ENCODE peak calls at places on chromosomes 5 and 9, in four cellular contexts. H is tibial nerve, T is sigmoid colon, M is fibroblast of lung. I is an unnamed sample.

GRCh38 chr5:54243483-54244080 is 66.8 kb downstream of the ARL15 start:
- DNase-seq in H (peak; percentile 59), T (no peak), M (peak; percentile 22), I (no peak)

GRCh38 chr9:4238522-4238921 is 61.3 kb downstream of the GLIS3 start:
- DNase-seq in H (no peak), M (peak; percentile 87), T (no peak), I (no peak)

GRCh38 chr9:13860019-13860418 is 453.9 kb downstream of the NFIB start:
- DNase-seq in T (no peak), H (peak; percentile 38), M (no peak), I (no peak)

GRCh38 chr5:72991394-72991793 is 35.6 kb downstream of the FCHO2 start:
- DNase-seq in H (no peak), T (no peak), M (peak; percentile 13), I (no peak)

GRCh38 chr9:6842584-6842947 is 84.8 kb downstream of the KDM4C start:
- DNase-seq in H (no peak), M (peak; percentile 43), T (no peak), I (no peak)

GRCh38 chr5:145918397-145918796 is 18.0 kb upstream of the SH3RF2 start:
- DNase-seq in M (no peak), H (no peak), T (no peak), I (no peak)

GRCh38 chr5:4584982-4585381 is 555.1 kb upstream of the ADAMTS16 start:
- DNase-seq in H (peak; percentile 25), T (no peak), M (peak; percentile 97), I (no peak)

GRCh38 chr5:172144291-172144815 is 43.7 kb downstream of the STK10 start:
- DNase-seq in M (peak; percentile 51), T (no peak), H (peak; percentile 20), I (no peak)

GRCh38 chr9:89747589-89747988 is 142.8 kb downstream of the GADD45G start:
- DNase-seq in H (no peak), T (no peak), M (no peak), I (no peak)

GRCh38 chr9:89744255-89744648 is 139.4 kb downstream of the GADD45G start:
- DNase-seq in H (no peak), T (no peak), M (no peak), I (no peak)

GRCh38 chr9:89746385-89747116 is 141.7 kb downstream of the GADD45G start:
- DNase-seq in M (no peak), T (peak; percentile 78), H (peak; percentile 26), I (peak; percentile 34)

GRCh38 chr9:89744730-89745129 is 139.9 kb downstream of the GADD45G start:
- DNase-seq in M (no peak), T (no peak), H (no peak), I (no peak)

GRCh38 chr9:89745601-89746376 is 141.0 kb downstream of the GADD45G start:
- DNase-seq in H (no peak), M (no peak), T (no peak), I (no peak)
- H3K4me1 ChIP-seq in H (no peaks in the 10 kb centered on the region), M (no peaks in the 10 kb centered on the region), T (no peaks in the 10 kb centered on the region), I (no peaks in the 10 kb centered on the region)

GRCh38 chr5:181173027-181173419 is 25.6 kb downstream of the OR2V2 start:
- DNase-seq in M (no peak), T (no peak), H (peak; percentile 34), I (no peak)
- TF ChIP-seq CTCF in M (no peak), T (no peak), H (no peak), I (no peak)

DNA sequence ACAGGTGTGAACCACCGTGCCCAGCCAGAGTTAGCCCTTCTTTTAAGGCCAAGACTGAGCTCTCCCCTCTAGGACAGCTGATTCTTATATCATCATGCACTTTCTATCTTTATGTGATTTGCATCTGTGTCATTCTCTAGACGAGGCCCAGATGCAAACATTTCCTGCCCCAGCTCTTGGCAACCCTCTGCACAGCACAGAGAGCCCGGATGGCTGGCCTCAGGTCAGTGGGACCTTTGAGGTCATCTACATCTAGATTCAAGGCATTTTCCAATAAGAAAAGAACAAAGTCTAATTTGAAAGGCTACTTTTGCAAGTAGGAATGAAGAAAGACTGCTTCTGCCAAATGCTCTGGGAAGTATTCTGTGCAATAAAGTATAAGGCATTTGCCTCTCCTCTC is 109.0 kb upstream of the DAB2 start:
- DNase-seq in H (no peak), M (no peak), T (no peak), I (no peak)
- H3K4me1 ChIP-seq in H (no peaks in the 10 kb centered on the region), M (no peaks in the 10 kb centered on the region), T (peaks cover 16% of the 10 kb centered on the region), I (no peaks in the 10 kb centered on the region)

GRCh38 chr5:151063590-151063989 is 17.2 kb downstream of the TNIP1 start:
- DNase-seq in H (no peak), M (peak; percentile 40), T (no peak), I (no peak)
- TF ChIP-seq CTCF in H (no peak), M (no peak), T (no peak), I (no peak)

GRCh38 chr9:128885376-128885775 is 3.4 kb downstream of the LRRC8A start:
- DNase-seq in T (no peak), H (no peak), M (no peak), I (no peak)
- H3K4me1 ChIP-seq in T (peaks cover 73% of the 10 kb centered on the region), H (no peaks in the 10 kb centered on the region), M (peaks cover 4% of the 10 kb centered on the region), I (peaks cover 75% of the 10 kb centered on the region)

DNA sequence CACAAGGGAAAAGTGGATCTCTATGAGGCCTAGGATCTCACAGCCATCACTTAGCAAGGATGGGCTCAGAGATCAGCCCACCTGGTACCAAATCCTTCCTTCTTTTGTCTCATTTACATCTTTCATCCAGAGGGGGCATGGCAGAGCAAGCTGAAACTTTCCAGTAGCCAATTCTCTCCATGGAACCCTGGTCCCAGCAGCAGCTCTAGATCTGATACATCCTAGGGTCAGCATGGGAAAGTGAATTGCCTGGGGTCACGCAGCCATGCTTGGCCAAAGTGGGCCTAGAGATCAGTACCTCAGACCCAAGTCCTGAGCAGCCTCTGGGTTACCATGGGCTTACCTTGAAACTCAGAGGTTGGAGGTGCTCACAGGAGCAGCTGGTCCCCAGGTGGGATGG is 170.5 kb downstream of the GABBR2 start:
- DNase-seq in T (no peak), M (no peak), H (no peak), I (no peak)
- TF ChIP-seq CTCF in T (no peak), M (no peak), H (no peak), I (no peak)

DNA sequence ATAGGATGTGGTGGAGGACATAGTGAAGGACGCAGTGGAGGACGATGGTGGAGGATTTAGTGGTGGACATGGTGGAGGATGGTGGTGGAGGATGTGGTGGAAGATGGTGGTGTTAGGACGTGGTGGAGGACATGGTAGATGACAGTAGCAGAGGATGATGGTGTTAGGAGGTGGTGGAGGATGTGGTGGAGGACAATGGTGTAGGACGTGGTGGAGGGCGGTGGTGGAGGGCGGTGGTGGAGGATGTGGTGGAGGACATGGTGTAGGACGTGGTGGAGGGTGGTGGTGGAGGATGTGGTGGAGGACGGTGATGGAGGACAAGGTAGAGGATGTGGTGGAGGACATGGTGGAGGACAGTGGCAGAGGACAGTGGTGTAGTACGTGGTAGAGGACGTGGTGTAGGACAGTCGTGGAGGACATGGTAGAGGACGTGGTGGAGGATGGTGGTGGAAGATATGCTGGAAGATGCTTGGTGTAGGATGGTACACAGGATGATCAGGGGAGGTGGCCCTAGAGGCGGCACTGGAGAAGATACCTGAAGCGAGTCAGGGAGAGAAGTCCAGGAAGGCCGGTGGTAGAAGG is 68.7 kb downstream of the S1PR3 start:
- DNase-seq in M (no peak), T (no peak), H (no peak), I (no peak)
- H3K4me1 ChIP-seq in M (no peaks in the 10 kb centered on the region), T (no peaks in the 10 kb centered on the region), H (no peaks in the 10 kb centered on the region), I (no peaks in the 10 kb centered on the region)